ENCODE peak calls at places on chromosome 18, in six cellular contexts. One of them, this sample, is unnamed.

GRCh38 chr18:58413667-58414628 is 214.9 kb downstream of the ALPK2 start:
- DNase-seq in left ventricle myocardium inferior: no peak
- DNase-seq in endothelial cell of umbilical vein: no peak
- DNase-seq in transverse colon: no peak
- DNase-seq in neural progenitor cell: no peak
- DNase-seq in lower lobe of right lung: no peak
- DNase-seq in this sample: no peak

GRCh38 chr18:12420831-12421421 is 13.2 kb downstream of the PRELID3A start:
- DNase-seq in lower lobe of right lung: no peak
- DNase-seq in neural progenitor cell: peak; percentile 90
- DNase-seq in transverse colon: no peak
- DNase-seq in left ventricle myocardium inferior: no peak
- DNase-seq in endothelial cell of umbilical vein: no peak
- DNase-seq in this sample: no peak

GRCh38 chr18:51957001-51957400 is 383.0 kb upstream of the DCC start:
- DNase-seq in lower lobe of right lung: no peak
- DNase-seq in neural progenitor cell: no peak
- DNase-seq in endothelial cell of umbilical vein: no peak
- DNase-seq in left ventricle myocardium inferior: no peak
- DNase-seq in transverse colon: no peak
- DNase-seq in this sample: no peak

GRCh38 chr18:54100920-54101319 is 123.5 kb downstream of the MBD2 start:
- DNase-seq in transverse colon: no peak
- DNase-seq in left ventricle myocardium inferior: no peak
- DNase-seq in neural progenitor cell: no peak
- DNase-seq in endothelial cell of umbilical vein: no peak
- DNase-seq in lower lobe of right lung: no peak
- DNase-seq in this sample: no peak

GRCh38 chr18:69866250-69866649 is 81.4 kb downstream of the CD226 start:
- DNase-seq in neural progenitor cell: no peak
- DNase-seq in endothelial cell of umbilical vein: no peak
- DNase-seq in transverse colon: no peak
- DNase-seq in lower lobe of right lung: no peak
- DNase-seq in left ventricle myocardium inferior: no peak
- DNase-seq in this sample: no peak

GRCh38 chr18:10252952-10253680 is 201.3 kb upstream of the APCDD1 start:
- DNase-seq in endothelial cell of umbilical vein: no peak
- DNase-seq in neural progenitor cell: no peak
- DNase-seq in left ventricle myocardium inferior: no peak
- DNase-seq in transverse colon: no peak
- DNase-seq in lower lobe of right lung: no peak
- DNase-seq in this sample: no peak

GRCh38 chr18:23300211-23300887 is 152.7 kb upstream of the RIOK3 start:
- DNase-seq in left ventricle myocardium inferior: no peak
- DNase-seq in neural progenitor cell: no peak
- DNase-seq in endothelial cell of umbilical vein: no peak
- DNase-seq in transverse colon: no peak
- DNase-seq in lower lobe of right lung: no peak
- DNase-seq in this sample: no peak

GRCh38 chr18:75681538-75682115 is 254.1 kb upstream of the SMIM21 start:
- DNase-seq in transverse colon: no peak
- DNase-seq in lower lobe of right lung: no peak
- DNase-seq in left ventricle myocardium inferior: no peak
- DNase-seq in endothelial cell of umbilical vein: no peak
- DNase-seq in neural progenitor cell: no peak
- DNase-seq in this sample: no peak

GRCh38 chr18:23217781-23218180 is 82.5 kb downstream of the CABLES1 start:
- DNase-seq in transverse colon: no peak
- DNase-seq in endothelial cell of umbilical vein: no peak
- DNase-seq in lower lobe of right lung: no peak
- DNase-seq in left ventricle myocardium inferior: no peak
- DNase-seq in neural progenitor cell: no peak
- DNase-seq in this sample: no peak

GRCh38 chr18:60411715-60412114 is 39.1 kb upstream of the MC4R start:
- DNase-seq in endothelial cell of umbilical vein: no peak
- DNase-seq in left ventricle myocardium inferior: no peak
- DNase-seq in neural progenitor cell: peak; percentile 21
- DNase-seq in lower lobe of right lung: no peak
- DNase-seq in transverse colon: no peak
- DNase-seq in this sample: no peak

GRCh38 chr18:42048150-42048549 is 93.1 kb downstream of the PIK3C3 start:
- DNase-seq in lower lobe of right lung: no peak
- DNase-seq in neural progenitor cell: no peak
- DNase-seq in transverse colon: no peak
- DNase-seq in endothelial cell of umbilical vein: peak; percentile 76
- DNase-seq in left ventricle myocardium inferior: no peak
- DNase-seq in this sample: no peak

GRCh38 chr18:673769-674168 is 16.3 kb downstream of the TYMS start:
- DNase-seq in left ventricle myocardium inferior: no peak
- DNase-seq in endothelial cell of umbilical vein: no peak
- DNase-seq in transverse colon: no peak
- DNase-seq in lower lobe of right lung: no peak
- DNase-seq in neural progenitor cell: no peak
- DNase-seq in this sample: no peak

GRCh38 chr18:77131652-77132368 is 773 bp downstream of the MBP start:
- DNase-seq in left ventricle myocardium inferior: peak; percentile 69
- DNase-seq in transverse colon: peak; percentile 80
- DNase-seq in lower lobe of right lung: peak; percentile 80
- DNase-seq in endothelial cell of umbilical vein: no peak
- DNase-seq in neural progenitor cell: peak; percentile 45
- DNase-seq in this sample: peak; percentile 85

GRCh38 chr18:61589724-61590065 is 256.5 kb downstream of the CDH20 start:
- DNase-seq in endothelial cell of umbilical vein: peak; percentile 65
- DNase-seq in neural progenitor cell: no peak
- DNase-seq in transverse colon: no peak
- DNase-seq in lower lobe of right lung: no peak
- DNase-seq in left ventricle myocardium inferior: no peak
- DNase-seq in this sample: no peak

GRCh38 chr18:74283255-74283554 is 8.6 kb downstream of the CYB5A start:
- DNase-seq in transverse colon: no peak
- DNase-seq in left ventricle myocardium inferior: no peak
- DNase-seq in lower lobe of right lung: no peak
- DNase-seq in endothelial cell of umbilical vein: no peak
- DNase-seq in neural progenitor cell: no peak
- DNase-seq in this sample: no peak
- H3K4me3 ChIP-seq in transverse colon: no peak overlapping the region
- H3K4me3 ChIP-seq in left ventricle myocardium inferior: no peak overlapping the region
- H3K4me3 ChIP-seq in lower lobe of right lung: no peak overlapping the region
- H3K4me3 ChIP-seq in endothelial cell of umbilical vein: no peak overlapping the region
- H3K4me3 ChIP-seq in neural progenitor cell: no peak overlapping the region
- H3K4me3 ChIP-seq in this sample: no peak overlapping the region

GRCh38 chr18:80077873-80078272 is 31.2 kb upstream of the ADNP2 start:
- DNase-seq in lower lobe of right lung: no peak
- DNase-seq in left ventricle myocardium inferior: no peak
- DNase-seq in endothelial cell of umbilical vein: no peak
- DNase-seq in transverse colon: no peak
- DNase-seq in neural progenitor cell: no peak
- DNase-seq in this sample: no peak
- H3K27me3 ChIP-seq in lower lobe of right lung: no peaks in the 10 kb centered on the region
- H3K27me3 ChIP-seq in left ventricle myocardium inferior: no peaks in the 10 kb centered on the region
- H3K27me3 ChIP-seq in endothelial cell of umbilical vein: no peaks in the 10 kb centered on the region
- H3K27me3 ChIP-seq in transverse colon: no peaks in the 10 kb centered on the region
- H3K27me3 ChIP-seq in neural progenitor cell: no peaks in the 10 kb centered on the region
- H3K27me3 ChIP-seq in this sample: no peaks in the 10 kb centered on the region

GRCh38 chr18:72871091-72871490 is 3.3 kb upstream of the NETO1 start:
- DNase-seq in neural progenitor cell: no peak
- DNase-seq in left ventricle myocardium inferior: no peak
- DNase-seq in lower lobe of right lung: no peak
- DNase-seq in endothelial cell of umbilical vein: no peak
- DNase-seq in transverse colon: no peak
- DNase-seq in this sample: no peak

GRCh38 chr18:72867721-72868665 is at the start of gene NETO1:
- DNase-seq in left ventricle myocardium inferior: no peak
- DNase-seq in transverse colon: no peak
- DNase-seq in lower lobe of right lung: no peak
- DNase-seq in endothelial cell of umbilical vein: no peak
- DNase-seq in neural progenitor cell: peak; percentile 69
- DNase-seq in this sample: no peak

GRCh38 chr18:72866901-72867701 is 686 bp downstream of the NETO1 start:
- DNase-seq in left ventricle myocardium inferior: no peak
- DNase-seq in lower lobe of right lung: no peak
- DNase-seq in transverse colon: no peak
- DNase-seq in neural progenitor cell: peak; percentile 63
- DNase-seq in endothelial cell of umbilical vein: no peak
- DNase-seq in this sample: no peak

GRCh38 chr18:72868666-72869661 is 1.2 kb upstream of the NETO1 start:
- DNase-seq in left ventricle myocardium inferior: no peak
- DNase-seq in transverse colon: no peak
- DNase-seq in neural progenitor cell: peak; percentile 42
- DNase-seq in endothelial cell of umbilical vein: no peak
- DNase-seq in lower lobe of right lung: no peak
- DNase-seq in this sample: no peak

GRCh38 chr18:72869786-72870185 is 2.0 kb upstream of the NETO1 start:
- DNase-seq in neural progenitor cell: peak; percentile 50
- DNase-seq in left ventricle myocardium inferior: no peak
- DNase-seq in endothelial cell of umbilical vein: no peak
- DNase-seq in lower lobe of right lung: no peak
- DNase-seq in transverse colon: no peak
- DNase-seq in this sample: no peak
- H3K4me3 ChIP-seq in neural progenitor cell: peak overlapping the region; percentile 63
- H3K4me3 ChIP-seq in left ventricle myocardium inferior: peak overlapping the region; percentile 62
- H3K4me3 ChIP-seq in endothelial cell of umbilical vein: no peak overlapping the region
- H3K4me3 ChIP-seq in lower lobe of right lung: no peak overlapping the region
- H3K4me3 ChIP-seq in transverse colon: no peak overlapping the region
- H3K4me3 ChIP-seq in this sample: no peak overlapping the region

GRCh38 chr18:22179631-22180030 is 10.2 kb downstream of the GATA6 start:
- DNase-seq in left ventricle myocardium inferior: no peak
- DNase-seq in transverse colon: no peak
- DNase-seq in endothelial cell of umbilical vein: peak; percentile 53
- DNase-seq in neural progenitor cell: no peak
- DNase-seq in lower lobe of right lung: no peak
- DNase-seq in this sample: no peak
- H3K27me3 ChIP-seq in left ventricle myocardium inferior: no peaks in the 10 kb centered on the region
- H3K27me3 ChIP-seq in transverse colon: peaks cover 58% of the 10 kb centered on the region
- H3K27me3 ChIP-seq in endothelial cell of umbilical vein: no peaks in the 10 kb centered on the region
- H3K27me3 ChIP-seq in neural progenitor cell: peaks cover 89% of the 10 kb centered on the region
- H3K27me3 ChIP-seq in lower lobe of right lung: peaks cover 10% of the 10 kb centered on the region
- H3K27me3 ChIP-seq in this sample: no peaks in the 10 kb centered on the region

DNA sequence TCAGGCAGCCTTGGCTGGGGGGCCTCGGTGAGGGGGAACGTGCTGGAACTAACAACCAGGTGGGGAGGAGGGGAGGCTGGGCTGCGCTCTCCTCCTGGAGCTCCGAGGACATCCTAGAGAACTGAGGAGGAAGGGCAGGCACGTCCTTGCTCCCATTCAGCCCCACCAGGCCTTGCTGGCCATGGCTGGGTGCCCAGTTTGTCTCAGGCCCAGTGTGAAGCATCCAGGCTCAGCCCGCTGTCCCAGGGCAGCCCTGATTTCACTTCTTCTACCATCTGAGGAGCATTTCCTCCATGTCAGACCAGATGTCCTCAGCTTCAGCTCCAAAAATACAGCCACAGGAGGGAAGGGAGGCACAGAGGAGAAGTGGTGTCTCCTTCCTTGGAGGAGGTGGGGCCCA is 125.4 kb downstream of the CELF4 start:
- DNase-seq in endothelial cell of umbilical vein: no peak
- DNase-seq in neural progenitor cell: no peak
- DNase-seq in transverse colon: no peak
- DNase-seq in left ventricle myocardium inferior: peak; percentile 30
- DNase-seq in lower lobe of right lung: no peak
- DNase-seq in this sample: no peak
- H3K4me3 ChIP-seq in endothelial cell of umbilical vein: no peak overlapping the region
- H3K4me3 ChIP-seq in neural progenitor cell: no peak overlapping the region
- H3K4me3 ChIP-seq in transverse colon: no peak overlapping the region
- H3K4me3 ChIP-seq in left ventricle myocardium inferior: no peak overlapping the region
- H3K4me3 ChIP-seq in lower lobe of right lung: no peak overlapping the region
- H3K4me3 ChIP-seq in this sample: no peak overlapping the region